ENCODE peak calls at places on chromosomes 11 and 22, in nine cellular contexts. B is GM12878, S is SK-N-SH, C is A549, G is K562, E is HCT116, T is endothelial cell of umbilical vein, F is HepG2, R is H1. V is an unnamed sample.
A peak's percentile ranks its signal among the peaks of the same experiment; 100 is the strongest.

GRCh38 chr11:24344222-24344621 is 152.6 kb upstream of the LUZP2 start:
- DNase-seq in E (no peak), S (no peak), T (no peak), C (no peak), F (no peak), G (no peak), B (no peak), R (no peak), V (peak; percentile 13)

GRCh38 chr11:95641506-95641905 is 148.1 kb downstream of the FAM76B start:
- DNase-seq in F (no peak), E (no peak), R (no peak), C (no peak), B (peak; percentile 60), T (no peak), G (no peak), S (no peak), V (no peak)

GRCh38 chr11:93591247-93591898 is 48.2 kb upstream of the SMCO4 start:
- DNase-seq in E (peak; percentile 19), F (peak; percentile 84), G (no peak), B (peak; percentile 33), S (no peak), C (no peak), R (no peak), T (no peak), V (no peak)

GRCh38 chr22:50620861-50621490 is 7.0 kb downstream of the ARSA start:
- DNase-seq in S (no peak), R (no peak), E (no peak), F (peak; percentile 25), G (no peak), B (peak; percentile 86), T (no peak), C (no peak), V (no peak)

GRCh38 chr22:49561338-49561737 is 266.3 kb downstream of the BRD1 start:
- DNase-seq in G (no peak), T (no peak), E (no peak), B (no peak), S (no peak), F (no peak), C (no peak), R (no peak), V (no peak)

GRCh38 chr11:109940816-109941215 is 152.4 kb upstream of the ZC3H12C start:
- DNase-seq in R (no peak), C (peak; percentile 28), T (peak; percentile 11), F (no peak), E (peak; percentile 39), S (no peak), B (no peak), G (peak; percentile 39), V (no peak)

GRCh38 chr11:7473702-7474101 is 11.6 kb upstream of the OLFML1 start:
- DNase-seq in C (no peak), G (no peak), B (peak; percentile 40), F (no peak), T (no peak), E (no peak), S (no peak), R (no peak), V (no peak)

GRCh38 chr11:116725434-116726221 is 47.2 kb downstream of the BUD13 start:
- DNase-seq in G (no peak), F (no peak), R (no peak), E (no peak), C (no peak), B (no peak), T (no peak), S (no peak), V (no peak)

GRCh38 chr11:60989108-60989650 is 17.7 kb downstream of the CD6 start:
- DNase-seq in G (no peak), S (no peak), B (no peak), T (no peak), F (no peak), C (no peak), E (no peak), R (no peak), V (no peak)

GRCh38 chr22:38449776-38450175 is 5.2 kb downstream of the KCNJ4 start:
- DNase-seq in E (no peak), S (no peak), R (no peak), F (no peak), C (no peak), G (no peak), T (no peak), B (no peak), V (no peak)

GRCh38 chr11:84234462-84235202 is 948.5 kb upstream of the CCDC90B start:
- DNase-seq in S (no peak), E (no peak), R (no peak), T (no peak), B (no peak), F (no peak), C (no peak), G (no peak), V (no peak)

GRCh38 chr22:44185237-44186120 is 4.8 kb downstream of the PARVG start:
- DNase-seq in E (no peak), B (no peak), T (no peak), G (no peak), C (no peak), R (no peak), S (no peak), F (no peak), V (no peak)

GRCh38 chr22:25484498-25484897 is 80.0 kb upstream of the GRK3 start:
- DNase-seq in T (no peak), E (no peak), S (no peak), C (no peak), G (no peak), R (no peak), F (no peak), B (no peak), V (no peak)

GRCh38 chr11:293293-293851 is 4.4 kb downstream of the PGGHG start:
- DNase-seq in R (no peak), C (no peak), S (no peak), T (no peak), F (no peak), E (no peak), G (no peak), B (no peak), V (no peak)

GRCh38 chr11:65111537-65112225 is at the start of gene TM7SF2:
- DNase-seq in C (peak; percentile 97), G (peak; percentile 99), B (no peak), F (peak; percentile 93), S (peak; percentile 98), E (peak; percentile 89), T (peak; percentile 88), R (peak; percentile 85), V (peak; percentile 97)

GRCh38 chr11:11349870-11350325 is 3.2 kb downstream of the CSNK2A3 start:
- DNase-seq in E (no peak), R (no peak), G (no peak), S (no peak), B (no peak), F (no peak), C (no peak), T (peak; percentile 56), V (no peak)

GRCh38 chr22:46079861-46080821 is 70.2 kb upstream of the PPARA start:
- DNase-seq in R (no peak), B (no peak), S (peak; percentile 85), F (no peak), C (no peak), G (no peak), T (no peak), E (no peak), V (peak; percentile 9)

GRCh38 chr22:46076651-46077339 is 73.5 kb upstream of the PPARA start:
- DNase-seq in B (no peak), S (no peak), T (no peak), G (no peak), E (no peak), R (no peak), F (no peak), C (no peak), V (peak; percentile 7)

GRCh38 chr22:46077669-46078099 is 72.6 kb upstream of the PPARA start:
- DNase-seq in F (no peak), G (no peak), R (no peak), E (no peak), S (no peak), C (no peak), T (no peak), B (no peak), V (peak; percentile 4)

GRCh38 chr22:46079093-46079860 is 71.0 kb upstream of the PPARA start:
- DNase-seq in S (no peak), B (no peak), G (no peak), R (no peak), C (no peak), T (no peak), F (no peak), E (no peak), V (peak; percentile 6)

GRCh38 chr22:46078241-46079092 is 71.9 kb upstream of the PPARA start:
- DNase-seq in C (no peak), F (no peak), B (no peak), E (no peak), R (no peak), S (peak; percentile 68), T (no peak), G (no peak), V (peak; percentile 10)
- TF ChIP-seq MAX in C (peak; percentile 88), F (no peak), B (no peak), E (peak; percentile 76), R (peak; percentile 61), S (peak; percentile 81), T (no peak), G (no peak), V (no peak)

GRCh38 chr11:10072841-10073240 is 221.2 kb downstream of the SBF2 start:
- DNase-seq in S (no peak), T (no peak), G (no peak), E (no peak), B (no peak), F (no peak), C (no peak), R (no peak), V (no peak)
- TF ChIP-seq CTCF in S (no peak), T (no peak), G (no peak), E (no peak), B (no peak), F (no peak), C (no peak), R (no peak), V (no peak)

DNA sequence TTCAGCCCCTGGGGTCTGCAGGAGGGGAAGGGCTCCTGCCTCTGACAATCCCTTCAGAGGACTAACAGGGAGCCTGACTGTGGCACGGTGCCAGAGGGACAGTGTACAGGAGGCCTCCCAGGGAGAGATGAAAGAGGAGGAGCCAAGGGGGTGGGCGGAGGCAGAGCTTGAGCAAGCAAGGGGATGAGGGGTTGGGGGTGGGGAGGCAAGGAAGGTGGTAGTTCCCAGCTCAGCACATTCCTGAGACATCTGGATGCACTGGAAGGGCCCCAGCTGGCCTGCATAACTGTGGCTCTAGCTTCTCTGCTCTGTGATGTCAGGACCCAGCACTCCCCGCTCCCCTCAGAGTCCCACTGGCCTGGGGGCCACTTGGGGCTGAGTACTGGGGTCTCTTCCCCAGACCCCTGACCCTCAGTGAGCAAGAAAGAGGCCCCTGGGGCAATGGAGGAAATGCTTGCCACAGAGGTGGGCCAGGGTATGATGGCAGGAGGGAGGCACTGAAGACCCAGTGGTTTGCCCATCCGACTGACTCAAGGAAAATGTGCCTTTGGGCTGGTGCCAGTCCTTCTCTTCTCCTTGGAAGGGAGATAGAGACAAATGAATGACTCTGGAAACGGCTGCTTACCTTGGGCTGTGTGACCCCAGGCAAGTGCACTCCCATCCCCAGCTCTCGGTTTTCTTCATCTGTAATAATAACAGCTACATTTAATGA is 13.3 kb downstream of the CREB3L1 start:
- DNase-seq in S (peak; percentile 57), G (peak; percentile 81), E (no peak), F (no peak), T (no peak), B (no peak), R (peak; percentile 77), C (no peak), V (peak; percentile 91)
- TF ChIP-seq MAX in S (no peak), G (no peak), E (no peak), F (no peak), T (no peak), B (no peak), R (peak; percentile 29), C (no peak), V (no peak)

GRCh38 chr11:132311703-132312102 is 941.3 kb downstream of the NTM start:
- DNase-seq in F (no peak), R (no peak), B (no peak), E (no peak), S (peak; percentile 10), T (no peak), C (no peak), G (no peak), V (no peak)
- TF ChIP-seq CTCF in F (no peak), R (no peak), B (no peak), E (no peak), S (no peak), T (no peak), C (no peak), G (no peak), V (no peak)

V was measured in WTC11.